ENCODE peak calls at places on chromosomes 7 and 10, in ten cellular contexts. F is GM13976, N is colonic mucosa, T is thyroid gland, U is uterus, V is lower lobe of right lung, Q is IMR-90, P is stomach, D is pancreas, Y is H1. W is an unnamed sample.

GRCh38 chr7:116213361-116214155 is 3.2 kb downstream of the TES start:
- DNase-seq in F (no peak), N (no peak), T (no peak), U (no peak), V (no peak), Q (no peak), P (no peak), D (no peak), Y (no peak), W (no peak)

GRCh38 chr10:11527700-11528255 is 83.7 kb downstream of the USP6NL start:
- DNase-seq in F (no peak), N (no peak), T (no peak), U (no peak), V (no peak), Q (peak), P (no peak), D (no peak), Y (no peak), W (no peak)

GRCh38 chr7:7969306-7970112 is 913 bp downstream of the GLCCI1 start:
- DNase-seq in F (peak), N (peak), T (peak), U (peak), V (peak), Q (peak), P (peak), D (peak), Y (no peak), W (peak)

GRCh38 chr7:66326501-66327180 is 121.5 kb downstream of the TPST1 start:
- DNase-seq in F (no peak), N (no peak), T (no peak), U (no peak), V (no peak), Q (peak), P (no peak), D (no peak), Y (no peak), W (no peak)

GRCh38 chr7:139109188-139109982 is at the start of gene ZC3HAV1:
- DNase-seq in F (peak), N (peak), T (peak), U (peak), V (peak), Q (peak), P (peak), D (peak), Y (no peak), W (peak)

GRCh38 chr7:98284335-98285036 is 3.0 kb downstream of the BRI3 start:
- DNase-seq in F (no peak), N (peak), T (peak), U (peak), V (peak), Q (peak), P (peak), D (peak), Y (no peak), W (no peak)

GRCh38 chr10:112490543-112490942 is 43.5 kb downstream of the VTI1A start:
- DNase-seq in F (no peak), N (no peak), T (no peak), U (no peak), V (peak), Q (peak), P (peak), D (no peak), Y (no peak), W (no peak)

GRCh38 chr7:38060116-38060515 is 117.9 kb upstream of the STARD3NL start:
- DNase-seq in F (no peak), N (no peak), T (no peak), U (no peak), V (no peak), Q (no peak), P (no peak), D (no peak), Y (no peak), W (no peak)

GRCh38 chr7:134619627-134620331 is 26.9 kb upstream of the BPGM start:
- DNase-seq in F (no peak), N (no peak), T (no peak), U (no peak), V (no peak), Q (peak), P (no peak), D (no peak), Y (no peak), W (no peak)

GRCh38 chr7:30752484-30752883 is 549 bp downstream of the INMT start:
- DNase-seq in F (no peak), N (no peak), T (no peak), U (no peak), V (no peak), Q (no peak), P (no peak), D (no peak), Y (no peak), W (no peak)

GRCh38 chr7:100584677-100585510 is 1.0 kb downstream of the LRCH4 start:
- DNase-seq in F (no peak), N (peak), T (peak), U (peak), V (peak), Q (peak), P (peak), D (no peak), Y (no peak), W (no peak)

GRCh38 chr7:28502408-28502807 is 90.1 kb downstream of the CREB5 start:
- DNase-seq in F (no peak), N (no peak), T (no peak), U (no peak), V (no peak), Q (no peak), P (no peak), D (no peak), Y (no peak), W (no peak)

GRCh38 chr7:630111-630511 is 96.4 kb upstream of the DNAAF5 start:
- DNase-seq in F (no peak), N (no peak), T (peak), U (no peak), V (no peak), Q (no peak), P (no peak), D (peak), Y (no peak), W (no peak)

GRCh38 chr7:145497911-145498525 is 618.6 kb upstream of the CNTNAP2 start:
- DNase-seq in F (no peak), N (no peak), T (no peak), U (no peak), V (no peak), Q (no peak), P (no peak), D (no peak), Y (no peak), W (no peak)

GRCh38 chr10:75443362-75443761 is 11.9 kb downstream of the LRMDA start:
- DNase-seq in F (no peak), N (no peak), T (no peak), U (no peak), V (no peak), Q (no peak), P (no peak), D (no peak), Y (no peak), W (no peak)

GRCh38 chr10:99487125-99487524 is 45.6 kb upstream of the NKX2-3 start:
- DNase-seq in F (no peak), N (no peak), T (no peak), U (no peak), V (no peak), Q (no peak), P (no peak), D (no peak), Y (no peak), W (no peak)

DNA sequence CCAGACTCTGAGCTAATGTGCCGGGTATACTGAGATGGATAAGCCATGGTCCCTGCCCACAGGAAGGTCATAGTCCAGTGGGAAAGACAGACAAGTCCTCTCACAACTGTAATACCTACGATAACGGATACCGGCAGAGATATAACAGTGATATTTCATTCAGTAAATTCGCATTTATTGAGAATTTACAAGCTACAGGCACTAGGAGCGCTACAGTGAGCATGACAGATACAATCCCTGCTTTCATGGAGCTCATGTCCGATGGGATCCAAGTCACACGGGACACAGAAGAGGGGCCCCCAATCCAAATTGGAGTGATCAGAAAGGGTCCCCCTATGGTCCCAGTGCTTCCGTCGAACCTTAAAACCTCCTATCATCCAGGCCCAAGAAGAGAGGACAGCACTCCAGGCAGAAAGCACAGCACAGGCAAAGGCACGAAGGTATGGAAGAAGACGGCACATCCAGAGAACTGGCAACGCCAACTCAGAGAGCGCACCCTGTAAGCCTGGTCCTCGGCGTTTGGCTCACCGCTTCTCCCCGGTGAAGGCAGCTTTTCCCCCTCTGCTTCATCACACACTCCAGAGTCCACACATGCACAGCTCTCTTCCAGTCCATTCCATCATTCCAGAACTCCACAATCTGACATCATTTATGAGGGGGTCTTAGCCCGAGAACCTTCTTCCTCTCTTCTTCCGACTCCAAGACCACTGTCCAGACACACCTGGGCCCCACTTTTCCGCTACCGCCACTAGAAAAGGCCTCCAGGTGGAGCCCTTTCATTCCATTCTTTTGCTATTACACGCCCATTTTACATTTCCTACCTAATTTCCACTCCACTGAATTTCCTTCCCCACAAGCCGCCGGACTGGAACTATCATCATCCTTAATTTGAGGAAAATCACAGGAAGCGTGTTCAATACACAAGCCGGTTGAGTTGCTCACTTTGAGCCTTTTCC is 47.8 kb upstream of the NKX2-3 start:
- DNase-seq in F (no peak), N (no peak), T (no peak), U (no peak), V (no peak), Q (no peak), P (no peak), D (no peak), Y (no peak), W (no peak)
- TF ChIP-seq CTCF in F (no peak), N (no peak), T (no peak), U (no peak), V (no peak), Q (no peak), P (no peak), D (no peak), Y (peak), W (no peak)

GRCh38 chr7:123244768-123245167 is 45.0 kb upstream of the SLC13A1 start:
- DNase-seq in F (no peak), N (no peak), T (no peak), U (no peak), V (no peak), Q (no peak), P (no peak), D (no peak), Y (no peak), W (no peak)
- TF ChIP-seq CTCF in F (no peak), N (no peak), T (no peak), U (no peak), V (no peak), Q (no peak), P (no peak), D (no peak), Y (no peak), W (no peak)

GRCh38 chr10:81116990-81117389 is 579.3 kb downstream of the SH2D4B start:
- DNase-seq in F (no peak), N (no peak), T (no peak), U (no peak), V (no peak), Q (no peak), P (no peak), D (no peak), Y (no peak), W (no peak)
- TF ChIP-seq CTCF in F (no peak), N (no peak), T (no peak), U (no peak), V (no peak), Q (no peak), P (no peak), D (no peak), Y (peak), W (no peak)

GRCh38 chr7:131509781-131510180 is 46.6 kb downstream of the PODXL start:
- DNase-seq in F (no peak), N (no peak), T (no peak), U (no peak), V (no peak), Q (no peak), P (no peak), D (no peak), Y (no peak), W (no peak)

GRCh38 chr7:131513245-131514061 is 43.0 kb downstream of the PODXL start:
- DNase-seq in F (peak), N (peak), T (peak), U (peak), V (peak), Q (peak), P (peak), D (peak), Y (peak), W (peak)

GRCh38 chr7:131509087-131509486 is 47.3 kb downstream of the PODXL start:
- DNase-seq in F (no peak), N (no peak), T (no peak), U (no peak), V (no peak), Q (no peak), P (no peak), D (no peak), Y (no peak), W (no peak)

GRCh38 chr7:131511774-131512535 is 44.5 kb downstream of the PODXL start:
- DNase-seq in F (no peak), N (no peak), T (no peak), U (no peak), V (no peak), Q (no peak), P (no peak), D (no peak), Y (no peak), W (no peak)

GRCh38 chr7:131511071-131511470 is 45.4 kb downstream of the PODXL start:
- DNase-seq in F (no peak), N (no peak), T (no peak), U (no peak), V (no peak), Q (no peak), P (no peak), D (no peak), Y (no peak), W (no peak)
- TF ChIP-seq CTCF in F (no peak), N (no peak), T (no peak), U (no peak), V (no peak), Q (no peak), P (no peak), D (no peak), Y (no peak), W (no peak)

GRCh38 chr7:104126411-104126841 is 81.4 kb downstream of the ORC5 start:
- DNase-seq in F (no peak), N (no peak), T (no peak), U (no peak), V (no peak), Q (no peak), P (no peak), D (no peak), Y (no peak), W (no peak)

GRCh38 chr7:104127204-104127603 is 80.6 kb downstream of the ORC5 start:
- DNase-seq in F (no peak), N (no peak), T (no peak), U (no peak), V (no peak), Q (no peak), P (no peak), D (no peak), Y (no peak), W (no peak)

GRCh38 chr7:104123786-104124185 is 84.0 kb downstream of the ORC5 start:
- DNase-seq in F (no peak), N (no peak), T (no peak), U (no peak), V (no peak), Q (peak), P (no peak), D (no peak), Y (no peak), W (no peak)

GRCh38 chr7:104124469-104124868 is 83.3 kb downstream of the ORC5 start:
- DNase-seq in F (no peak), N (no peak), T (no peak), U (no peak), V (no peak), Q (no peak), P (no peak), D (no peak), Y (no peak), W (no peak)

GRCh38 chr7:104124893-104125292 is 82.9 kb downstream of the ORC5 start:
- DNase-seq in F (no peak), N (no peak), T (no peak), U (no peak), V (no peak), Q (no peak), P (no peak), D (no peak), Y (no peak), W (no peak)
- TF ChIP-seq CTCF in F (no peak), N (no peak), T (no peak), U (no peak), V (no peak), Q (no peak), P (no peak), D (no peak), Y (no peak), W (no peak)

DNA sequence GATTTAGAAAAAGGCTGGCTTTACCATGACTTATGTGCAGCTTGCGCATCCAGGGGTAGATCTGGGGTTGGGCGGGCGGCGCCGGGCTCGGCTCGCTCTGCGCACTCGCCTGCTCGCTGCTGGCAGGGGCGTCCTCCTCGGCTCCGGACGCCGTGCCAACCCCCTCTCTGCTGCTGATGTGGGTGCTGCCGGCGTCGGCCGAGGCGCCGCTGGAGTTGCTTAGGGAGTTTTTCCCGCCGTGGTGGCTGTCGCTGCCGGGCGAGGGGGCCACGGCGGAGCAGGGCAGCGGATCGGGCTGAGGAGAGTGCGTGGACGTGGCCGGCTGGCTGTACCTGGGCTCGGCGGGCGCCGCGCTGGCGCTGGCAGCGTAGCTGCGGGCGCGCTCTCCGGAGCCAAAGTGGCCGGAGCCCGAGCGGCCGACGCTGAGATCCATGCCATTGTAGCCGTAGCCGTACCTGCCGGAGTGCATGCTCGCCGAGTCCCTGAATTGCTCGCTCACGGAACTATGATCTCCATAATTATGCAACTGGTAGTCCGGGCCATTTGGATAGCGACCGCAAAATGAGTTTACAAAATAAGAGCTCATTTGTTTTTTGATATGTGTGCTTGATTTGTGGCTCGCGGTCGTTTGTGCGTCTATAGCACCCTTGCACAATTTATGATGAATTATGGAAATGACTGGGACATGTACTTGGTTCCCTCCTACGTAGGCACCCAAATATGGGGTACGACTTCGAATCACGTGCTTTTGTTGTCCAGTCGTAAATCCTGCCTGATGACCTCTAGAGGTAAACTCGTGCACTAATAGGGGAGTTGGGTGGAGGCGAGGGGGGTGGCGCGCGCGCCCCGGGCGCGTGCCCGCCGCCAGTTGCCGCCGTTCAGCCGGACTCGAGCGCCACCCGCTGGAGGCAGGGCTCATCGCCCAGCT is at the start of gene HOXA5:
- DNase-seq in F (peak), N (peak), T (no peak), U (peak), V (no peak), Q (peak), P (peak), D (peak), Y (peak), W (no peak)
- TF ChIP-seq CTCF in F (no peak), N (peak), T (no peak), U (peak), V (peak), Q (peak), P (peak), D (peak), Y (peak), W (no peak)

GRCh38 chr10:105062881-105063280 is 421.8 kb downstream of the SORCS3 start:
- DNase-seq in F (no peak), N (no peak), T (no peak), U (no peak), V (no peak), Q (no peak), P (no peak), D (no peak), Y (no peak), W (no peak)

GRCh38 chr10:105068497-105068896 is 427.4 kb downstream of the SORCS3 start:
- DNase-seq in F (no peak), N (no peak), T (no peak), U (no peak), V (no peak), Q (no peak), P (no peak), D (no peak), Y (no peak), W (no peak)

DNA sequence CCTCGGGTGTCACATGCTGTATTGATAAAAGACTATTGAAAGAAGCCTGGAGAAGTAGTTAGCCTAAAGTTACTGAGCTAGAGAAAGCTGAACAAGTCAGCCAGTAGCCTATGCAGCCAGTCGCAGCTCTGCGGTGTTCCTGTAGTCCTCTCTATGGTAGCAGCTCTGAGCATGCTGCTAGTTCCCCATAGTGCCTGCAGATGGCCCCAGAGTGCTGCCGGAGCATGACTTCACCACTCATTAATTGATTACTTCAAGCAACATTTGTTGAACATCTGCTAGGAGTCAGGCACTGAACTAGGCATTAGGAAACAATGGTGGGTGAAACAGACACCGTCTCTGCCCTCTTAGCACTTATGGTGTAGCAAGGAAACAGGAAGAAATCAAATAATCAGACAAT is 422.7 kb downstream of the SORCS3 start:
- DNase-seq in F (no peak), N (peak), T (no peak), U (no peak), V (no peak), Q (no peak), P (peak), D (peak), Y (peak), W (peak)
- TF ChIP-seq CTCF in F (peak), N (peak), T (no peak), U (no peak), V (peak), Q (peak), P (no peak), D (peak), Y (peak), W (peak)

GRCh38 chr7:49776994-49777393 is 3.6 kb downstream of the VWC2 start:
- DNase-seq in F (no peak), N (peak), T (peak), U (no peak), V (no peak), Q (no peak), P (no peak), D (no peak), Y (no peak), W (no peak)
- TF ChIP-seq CTCF in F (peak), N (peak), T (no peak), U (no peak), V (no peak), Q (no peak), P (no peak), D (no peak), Y (peak), W (no peak)

W was measured in GM20000.